ENCODE peak calls at places on chromosomes 2 and 18, in five cellular contexts. One of them, this sample, is unnamed. For H3K4me1, the result is how much of the 10 kb centered on the place peaks cover.

GRCh38 chr2:61510674-61511671 is 27.2 kb downstream of the XPO1 start:
- DNase-seq in cardiac muscle cell: no peak
- DNase-seq in endodermal cell: no peak
- DNase-seq in heart right ventricle: no peak
- DNase-seq in SK-N-SH: no peak
- DNase-seq in this sample: no peak

GRCh38 chr2:232336956-232337700 is 41.4 kb upstream of the ALPP start:
- DNase-seq in SK-N-SH: no peak
- DNase-seq in cardiac muscle cell: no peak
- DNase-seq in endodermal cell: no peak
- DNase-seq in heart right ventricle: no peak
- DNase-seq in this sample: no peak

GRCh38 chr2:40372278-40372580 is 79.7 kb downstream of the SLC8A1 start:
- DNase-seq in cardiac muscle cell: no peak
- DNase-seq in heart right ventricle: no peak
- DNase-seq in SK-N-SH: no peak
- DNase-seq in endodermal cell: no peak
- DNase-seq in this sample: no peak

GRCh38 chr2:138919336-138919735 is 139.1 kb upstream of the NXPH2 start:
- DNase-seq in SK-N-SH: no peak
- DNase-seq in endodermal cell: no peak
- DNase-seq in cardiac muscle cell: no peak
- DNase-seq in heart right ventricle: no peak
- DNase-seq in this sample: no peak

GRCh38 chr2:167862787-167863186 is 384.6 kb downstream of the STK39 start:
- DNase-seq in cardiac muscle cell: no peak
- DNase-seq in heart right ventricle: no peak
- DNase-seq in SK-N-SH: no peak
- DNase-seq in endodermal cell: no peak
- DNase-seq in this sample: no peak

GRCh38 chr2:169859423-169859822 is 32.2 kb downstream of the UBR3 start:
- DNase-seq in heart right ventricle: no peak
- DNase-seq in endodermal cell: no peak
- DNase-seq in SK-N-SH: no peak
- DNase-seq in cardiac muscle cell: no peak
- DNase-seq in this sample: no peak

GRCh38 chr2:119367472-119368099 is 809 bp downstream of the DBI start:
- DNase-seq in heart right ventricle: peak
- DNase-seq in cardiac muscle cell: peak
- DNase-seq in SK-N-SH: peak
- DNase-seq in endodermal cell: peak
- DNase-seq in this sample: peak

GRCh38 chr2:158969162-158969716 is 799 bp downstream of the TANC1 start:
- DNase-seq in endodermal cell: no peak
- DNase-seq in cardiac muscle cell: no peak
- DNase-seq in heart right ventricle: no peak
- DNase-seq in SK-N-SH: no peak
- DNase-seq in this sample: no peak

GRCh38 chr2:145752091-145752806 is 1232.3 kb upstream of the ZEB2 start:
- DNase-seq in endodermal cell: peak
- DNase-seq in cardiac muscle cell: peak
- DNase-seq in SK-N-SH: peak
- DNase-seq in heart right ventricle: peak
- DNase-seq in this sample: no peak

GRCh38 chr2:11988691-11989465 is 242.4 kb downstream of the LPIN1 start:
- DNase-seq in heart right ventricle: peak
- DNase-seq in endodermal cell: no peak
- DNase-seq in cardiac muscle cell: no peak
- DNase-seq in SK-N-SH: no peak
- DNase-seq in this sample: no peak

GRCh38 chr2:112767693-112768380 is 3.4 kb upstream of the CKAP2L start:
- DNase-seq in SK-N-SH: no peak
- DNase-seq in endodermal cell: no peak
- DNase-seq in cardiac muscle cell: no peak
- DNase-seq in heart right ventricle: no peak
- DNase-seq in this sample: no peak

GRCh38 chr18:39675358-39675757 is 2109.8 kb upstream of the CELF4 start:
- DNase-seq in heart right ventricle: no peak
- DNase-seq in endodermal cell: no peak
- DNase-seq in cardiac muscle cell: no peak
- DNase-seq in SK-N-SH: no peak
- DNase-seq in this sample: no peak

GRCh38 chr2:45278345-45279078 is 269.3 kb upstream of the SIX2 start:
- DNase-seq in endodermal cell: no peak
- DNase-seq in cardiac muscle cell: no peak
- DNase-seq in SK-N-SH: no peak
- DNase-seq in heart right ventricle: no peak
- DNase-seq in this sample: no peak

GRCh38 chr2:168490015-168490874 is 34.2 kb downstream of the CERS6 start:
- DNase-seq in heart right ventricle: no peak
- DNase-seq in cardiac muscle cell: peak
- DNase-seq in SK-N-SH: no peak
- DNase-seq in endodermal cell: peak
- DNase-seq in this sample: no peak

GRCh38 chr18:50880108-50880465 is 1.2 kb downstream of the ME2 start:
- DNase-seq in cardiac muscle cell: no peak
- DNase-seq in endodermal cell: no peak
- DNase-seq in SK-N-SH: peak
- DNase-seq in heart right ventricle: no peak
- DNase-seq in this sample: no peak

GRCh38 chr18:63339920-63340484 is 20.4 kb upstream of the BCL2 start:
- DNase-seq in endodermal cell: peak
- DNase-seq in heart right ventricle: no peak
- DNase-seq in SK-N-SH: peak
- DNase-seq in cardiac muscle cell: peak
- DNase-seq in this sample: peak

GRCh38 chr2:115169814-115170213 is 727.4 kb downstream of the DPP10 start:
- DNase-seq in SK-N-SH: no peak
- DNase-seq in cardiac muscle cell: no peak
- DNase-seq in endodermal cell: no peak
- DNase-seq in heart right ventricle: no peak
- DNase-seq in this sample: no peak

GRCh38 chr2:189629553-189630453 is 31.5 kb upstream of the ASNSD1 start:
- DNase-seq in heart right ventricle: no peak
- DNase-seq in SK-N-SH: no peak
- DNase-seq in endodermal cell: no peak
- DNase-seq in cardiac muscle cell: no peak
- DNase-seq in this sample: no peak

GRCh38 chr2:65415091-65415490 is 17.3 kb downstream of the SPRED2 start:
- DNase-seq in heart right ventricle: no peak
- DNase-seq in SK-N-SH: peak
- DNase-seq in cardiac muscle cell: no peak
- DNase-seq in endodermal cell: no peak
- DNase-seq in this sample: no peak

GRCh38 chr2:40448476-40449079 is 3.3 kb downstream of the SLC8A1 start:
- DNase-seq in heart right ventricle: no peak
- DNase-seq in cardiac muscle cell: peak
- DNase-seq in SK-N-SH: peak
- DNase-seq in endodermal cell: peak
- DNase-seq in this sample: peak

GRCh38 chr2:202147775-202148174 is 74.7 kb downstream of the KIAA2012 start:
- DNase-seq in endodermal cell: no peak
- DNase-seq in SK-N-SH: no peak
- DNase-seq in heart right ventricle: no peak
- DNase-seq in cardiac muscle cell: no peak
- DNase-seq in this sample: no peak

GRCh38 chr18:64203295-64203694 is 54.4 kb upstream of the LINC00305 start:
- DNase-seq in SK-N-SH: no peak
- DNase-seq in cardiac muscle cell: no peak
- DNase-seq in endodermal cell: no peak
- DNase-seq in heart right ventricle: no peak
- DNase-seq in this sample: no peak

GRCh38 chr2:55862269-55862668 is 61.3 kb downstream of the EFEMP1 start:
- DNase-seq in cardiac muscle cell: no peak
- DNase-seq in heart right ventricle: no peak
- DNase-seq in endodermal cell: no peak
- DNase-seq in SK-N-SH: no peak
- DNase-seq in this sample: no peak

DNA sequence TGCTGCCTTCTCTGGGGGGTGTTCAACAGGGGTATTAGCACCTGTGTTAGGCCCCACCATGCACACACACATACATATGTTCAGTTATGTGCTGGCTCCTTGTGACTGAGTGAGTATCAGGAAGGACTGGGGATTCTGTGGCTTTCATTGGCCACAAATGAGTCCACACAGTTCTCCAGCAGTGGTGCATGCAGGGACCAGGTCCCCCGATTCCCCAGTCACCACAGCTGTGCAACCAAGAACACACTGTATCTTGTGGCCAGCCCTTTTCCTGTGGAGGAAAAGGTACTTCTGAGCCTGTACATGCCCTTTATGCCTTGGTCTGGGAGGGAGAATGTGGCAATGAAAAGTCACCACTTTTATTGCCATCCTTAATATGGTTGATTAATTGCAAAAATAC is 74.9 kb upstream of the KLF7 start:
- DNase-seq in cardiac muscle cell: no peak
- DNase-seq in endodermal cell: no peak
- DNase-seq in heart right ventricle: no peak
- DNase-seq in SK-N-SH: no peak
- DNase-seq in this sample: no peak
- H3K4me3 ChIP-seq in cardiac muscle cell: no peak
- H3K4me3 ChIP-seq in endodermal cell: no peak
- H3K4me3 ChIP-seq in heart right ventricle: no peak
- H3K4me3 ChIP-seq in SK-N-SH: no peak
- H3K4me3 ChIP-seq in this sample: no peak

GRCh38 chr2:85582467-85582866 is 1.8 kb upstream of the VAMP5 start:
- DNase-seq in SK-N-SH: no peak
- DNase-seq in endodermal cell: no peak
- DNase-seq in heart right ventricle: no peak
- DNase-seq in cardiac muscle cell: no peak
- DNase-seq in this sample: no peak
- H3K4me1 ChIP-seq in SK-N-SH: under half
- H3K4me1 ChIP-seq in endodermal cell: under half
- H3K4me1 ChIP-seq in heart right ventricle: under half
- H3K4me1 ChIP-seq in cardiac muscle cell: under half
- H3K4me1 ChIP-seq in this sample: under half

GRCh38 chr2:186456941-186457340 is 29.1 kb upstream of the ZC3H15 start:
- DNase-seq in SK-N-SH: no peak
- DNase-seq in endodermal cell: no peak
- DNase-seq in cardiac muscle cell: no peak
- DNase-seq in heart right ventricle: no peak
- DNase-seq in this sample: no peak

GRCh38 chr2:186455613-186456012 is 30.4 kb upstream of the ZC3H15 start:
- DNase-seq in endodermal cell: no peak
- DNase-seq in cardiac muscle cell: no peak
- DNase-seq in heart right ventricle: no peak
- DNase-seq in SK-N-SH: no peak
- DNase-seq in this sample: no peak

GRCh38 chr2:186457908-186458307 is 28.2 kb upstream of the ZC3H15 start:
- DNase-seq in heart right ventricle: no peak
- DNase-seq in cardiac muscle cell: no peak
- DNase-seq in endodermal cell: no peak
- DNase-seq in SK-N-SH: no peak
- DNase-seq in this sample: no peak

GRCh38 chr2:186459009-186459408 is 27.1 kb upstream of the ZC3H15 start:
- DNase-seq in SK-N-SH: no peak
- DNase-seq in endodermal cell: no peak
- DNase-seq in heart right ventricle: no peak
- DNase-seq in cardiac muscle cell: no peak
- DNase-seq in this sample: no peak

GRCh38 chr2:186460465-186460864 is 25.6 kb upstream of the ZC3H15 start:
- DNase-seq in heart right ventricle: no peak
- DNase-seq in SK-N-SH: peak
- DNase-seq in endodermal cell: no peak
- DNase-seq in cardiac muscle cell: peak
- DNase-seq in this sample: no peak
- TF ChIP-seq CTCF in heart right ventricle: no peak
- TF ChIP-seq CTCF in SK-N-SH: peak
- TF ChIP-seq CTCF in endodermal cell: peak
- TF ChIP-seq CTCF in cardiac muscle cell: peak
- TF ChIP-seq CTCF in this sample: peak

GRCh38 chr18:68800075-68800474 is 2.2 kb downstream of the CCDC102B start:
- DNase-seq in endodermal cell: no peak
- DNase-seq in heart right ventricle: no peak
- DNase-seq in cardiac muscle cell: peak
- DNase-seq in SK-N-SH: no peak
- DNase-seq in this sample: no peak
- H3K4me3 ChIP-seq in endodermal cell: no peak
- H3K4me3 ChIP-seq in heart right ventricle: no peak
- H3K4me3 ChIP-seq in cardiac muscle cell: no peak
- H3K4me3 ChIP-seq in SK-N-SH: peak
- H3K4me3 ChIP-seq in this sample: no peak

GRCh38 chr2:199455186-199455532 is 2.6 kb downstream of the SATB2 start:
- DNase-seq in heart right ventricle: no peak
- DNase-seq in SK-N-SH: no peak
- DNase-seq in endodermal cell: no peak
- DNase-seq in cardiac muscle cell: no peak
- DNase-seq in this sample: no peak
- H3K4me1 ChIP-seq in heart right ventricle: under half
- H3K4me1 ChIP-seq in SK-N-SH: under half
- H3K4me1 ChIP-seq in endodermal cell: under half
- H3K4me1 ChIP-seq in cardiac muscle cell: under half
- H3K4me1 ChIP-seq in this sample: under half